ENCODE peak calls at places on chromosomes 6 and 20, in seven cellular contexts. S is activated gamma-delta T cell; Z is amygdala; C is effector CD4-positive, alpha-beta T cell; A is activated naive CD4-positive, alpha-beta T cell; P is heart left ventricle; E is HCEC 1CT. L is an unnamed sample.

GRCh38 chr6:108492131-108492766 is 68.5 kb upstream of the FOXO3 start:
- DNase-seq in S (no peak), Z (no peak), C (no peak), A (no peak), P (no peak), E (peak), L (no peak)

GRCh38 chr6:32298632-32299336 is 72.9 kb downstream of the TSBP1 start:
- DNase-seq in S (no peak), Z (no peak), C (no peak), A (no peak), P (no peak), E (peak), L (no peak)

GRCh38 chr20:21384308-21384892 is 12.9 kb downstream of the NKX2-4 start:
- DNase-seq in S (no peak), Z (no peak), C (no peak), A (no peak), P (no peak), E (no peak), L (no peak)

GRCh38 chr6:97177905-97178304 is 105.1 kb downstream of the MMS22L start:
- DNase-seq in S (no peak), Z (no peak), C (no peak), A (no peak), P (no peak), E (no peak), L (no peak)

GRCh38 chr6:123901441-123901840 is 97.8 kb downstream of the NKAIN2 start:
- DNase-seq in S (no peak), Z (no peak), C (no peak), A (no peak), P (no peak), E (no peak), L (no peak)

GRCh38 chr20:46557231-46557956 is 6.9 kb upstream of the OCSTAMP start:
- DNase-seq in S (no peak), Z (no peak), C (no peak), A (no peak), P (no peak), E (peak), L (no peak)

GRCh38 chr6:100309174-100309573 is 155.5 kb downstream of the SIM1 start:
- DNase-seq in S (no peak), Z (no peak), C (no peak), A (no peak), P (no peak), E (peak), L (no peak)

GRCh38 chr6:72216222-72217106 is 330.1 kb downstream of the RIMS1 start:
- DNase-seq in S (no peak), Z (no peak), C (no peak), A (no peak), P (no peak), E (no peak), L (no peak)

GRCh38 chr6:159487636-159488035 is 205.4 kb downstream of the SOD2 start:
- DNase-seq in S (no peak), Z (no peak), C (no peak), A (no peak), P (no peak), E (no peak), L (no peak)

GRCh38 chr20:14609328-14610221 is 272.2 kb upstream of the FLRT3 start:
- DNase-seq in S (no peak), Z (no peak), C (no peak), A (no peak), P (no peak), E (no peak), L (no peak)

GRCh38 chr6:106134906-106135634 is 48.9 kb downstream of the PRDM1 start:
- DNase-seq in S (no peak), Z (no peak), C (no peak), A (no peak), P (no peak), E (peak), L (no peak)

GRCh38 chr6:138514860-138515540 is 15.7 kb upstream of the NHSL1 start:
- DNase-seq in S (no peak), Z (no peak), C (no peak), A (no peak), P (no peak), E (no peak), L (no peak)

GRCh38 chr6:73079611-73079955 is 145.7 kb downstream of the KHDC1L start:
- DNase-seq in S (no peak), Z (no peak), C (no peak), A (no peak), P (no peak), E (peak), L (no peak)